ENCODE peak calls at places on chromosomes 7 and 10, in ten cellular contexts. Q is KBM-7, E is T-cell, A is glutamatergic neuron, B is skeletal muscle cell, G is HEK293T, K is HFFc6, X is DMS53, W is osteocyte, H is EL. Y is an unnamed sample.

GRCh38 chr7:141366098-141366621 is 185.1 kb upstream of the AGK start:
- DNase-seq in Q (no peak), E (no peak), A (no peak), B (no peak), G (no peak), K (no peak), X (no peak), W (no peak), H (peak), Y (peak)

GRCh38 chr7:101557978-101558741 is 70.9 kb downstream of the MYL10 start:
- DNase-seq in Q (no peak), E (no peak), A (no peak), B (no peak), G (no peak), K (no peak), X (no peak), W (no peak), H (no peak), Y (peak)

GRCh38 chr10:92377962-92378361 is 87.0 kb downstream of the MARCHF5 start:
- DNase-seq in Q (no peak), E (no peak), A (no peak), B (no peak), G (no peak), K (no peak), X (no peak), W (peak), H (no peak), Y (no peak)

GRCh38 chr10:52283174-52283573 is 30.9 kb upstream of the DKK1 start:
- DNase-seq in Q (no peak), E (no peak), A (no peak), B (peak), G (no peak), K (no peak), X (no peak), W (no peak), H (peak), Y (no peak)

GRCh38 chr10:116465541-116465940 is 37.9 kb downstream of the PNLIPRP3 start:
- DNase-seq in Q (peak), E (no peak), A (no peak), B (no peak), G (no peak), K (no peak), X (peak), W (no peak), H (no peak), Y (no peak)

GRCh38 chr7:142612264-142612881 is 136.9 kb upstream of the PRSS1 start:
- DNase-seq in Q (peak), E (no peak), A (no peak), B (peak), G (no peak), K (peak), X (no peak), W (no peak), H (peak), Y (no peak)

GRCh38 chr10:75525067-75525466 is 93.6 kb downstream of the LRMDA start:
- DNase-seq in Q (no peak), E (no peak), A (no peak), B (no peak), G (no peak), K (no peak), X (peak), W (no peak), H (no peak), Y (no peak)

GRCh38 chr7:152459724-152460251 is 24.0 kb upstream of the KMT2C start:
- DNase-seq in Q (peak), E (no peak), A (peak), B (peak), G (no peak), K (peak), X (no peak), W (no peak), H (peak), Y (peak)

GRCh38 chr10:8054243-8054497 is 318 bp upstream of the GATA3 start:
- DNase-seq in Q (no peak), E (no peak), A (peak), B (no peak), G (peak), K (no peak), X (no peak), W (no peak), H (peak), Y (peak)

GRCh38 chr10:27461312-27461711 is 42.8 kb upstream of the RAB18 start:
- DNase-seq in Q (no peak), E (no peak), A (no peak), B (no peak), G (no peak), K (no peak), X (no peak), W (no peak), H (no peak), Y (no peak)

GRCh38 chr7:70307544-70308106 is 709.4 kb downstream of the AUTS2 start:
- DNase-seq in Q (no peak), E (no peak), A (no peak), B (no peak), G (no peak), K (no peak), X (no peak), W (no peak), H (no peak), Y (no peak)

GRCh38 chr7:102093599-102094001 is 193.1 kb upstream of the SH2B2 start:
- DNase-seq in Q (no peak), E (no peak), A (no peak), B (no peak), G (no peak), K (no peak), X (no peak), W (no peak), H (no peak), Y (no peak)

Y was measured in osteoblast.